ENCODE peak calls at places on chromosomes 2 and 18, in ten cellular contexts. J is left ventricle myocardium inferior; W is fibroblast of lung; K is brain microvascular endothelial cell; E is HCT116; D is kidney epithelial cell; L is frontal cortex; H is AG20443; Z is astrocyte; Q is activated effector memory CD4-positive, alpha-beta T cell treated with anti-CD3 and anti-CD28 coated beads, Interleukin-2, amount 50 U/mL, for 16 hours. S is an unnamed sample.

GRCh38 chr2:16127958-16128357 is 187.6 kb downstream of the MYCN start:
- DNase-seq in H (no peak), L (no peak), D (no peak), Z (no peak), Q (no peak), W (no peak), E (no peak), K (no peak), J (no peak), S (no peak)

GRCh38 chr2:108945969-108946368 is 43.1 kb downstream of the EDAR start:
- DNase-seq in Q (no peak), D (no peak), K (no peak), J (peak; percentile 84), Z (no peak), E (no peak), H (no peak), L (no peak), W (no peak), S (no peak)

GRCh38 chr2:102186676-102187190 is at the start of gene IL1RL2:
- DNase-seq in Q (peak; percentile 77), J (no peak), Z (no peak), E (no peak), L (peak; percentile 24), W (no peak), K (no peak), D (no peak), H (no peak), S (no peak)

GRCh38 chr18:66764225-66764624 is 160.3 kb upstream of the CDH19 start:
- DNase-seq in Q (no peak), K (no peak), L (no peak), J (peak; percentile 29), E (no peak), H (no peak), D (no peak), Z (no peak), W (no peak), S (no peak)

GRCh38 chr18:69885841-69886531 is 61.7 kb downstream of the CD226 start:
- DNase-seq in Z (no peak), J (no peak), K (no peak), D (no peak), E (no peak), H (no peak), Q (peak; percentile 81), W (no peak), L (no peak), S (no peak)

GRCh38 chr2:221264318-221264717 is 307.8 kb downstream of the EPHA4 start:
- DNase-seq in D (no peak), J (no peak), Q (no peak), W (no peak), L (no peak), Z (no peak), K (no peak), E (no peak), H (no peak), S (no peak)

GRCh38 chr2:218733615-218734021 is 23.0 kb downstream of the TTLL4 start:
- DNase-seq in H (peak; percentile 49), L (no peak), K (peak; percentile 77), D (peak; percentile 62), Q (no peak), W (peak; percentile 78), J (no peak), Z (peak; percentile 63), E (no peak), S (peak; percentile 42)

GRCh38 chr2:232376260-232376659 is 2.3 kb upstream of the ALPP start:
- DNase-seq in L (no peak), K (no peak), E (no peak), D (no peak), H (no peak), W (no peak), Z (no peak), Q (no peak), J (no peak), S (no peak)

GRCh38 chr2:104890092-104890393 is 36.1 kb downstream of the POU3F3 start:
- DNase-seq in W (no peak), K (no peak), L (no peak), E (no peak), H (no peak), Q (no peak), Z (no peak), J (no peak), D (no peak), S (no peak)